ENCODE peak calls at places on chromosome 1, in seven cellular contexts. One of them, this sample, is unnamed.
A peak's percentile ranks its signal among the peaks of the same experiment; 100 is the strongest.

GRCh38 chr1:209199822-209200221 is 383.7 kb upstream of the CAMK1G start:
- DNase-seq in heart left ventricle: no peak
- DNase-seq in aorta: no peak
- DNase-seq in A673: peak; percentile 22
- DNase-seq in sigmoid colon: no peak
- DNase-seq in CD4-positive, alpha-beta memory T cell: no peak
- DNase-seq in esophagus muscularis mucosa: no peak
- DNase-seq in this sample: no peak

GRCh38 chr1:229186373-229187056 is 84.4 kb upstream of the RAB4A start:
- DNase-seq in heart left ventricle: no peak
- DNase-seq in aorta: no peak
- DNase-seq in A673: no peak
- DNase-seq in sigmoid colon: no peak
- DNase-seq in CD4-positive, alpha-beta memory T cell: no peak
- DNase-seq in esophagus muscularis mucosa: no peak
- DNase-seq in this sample: no peak

GRCh38 chr1:160161965-160162705 is 10.7 kb downstream of the ATP1A4 start:
- DNase-seq in heart left ventricle: no peak
- DNase-seq in aorta: no peak
- DNase-seq in A673: no peak
- DNase-seq in sigmoid colon: no peak
- DNase-seq in CD4-positive, alpha-beta memory T cell: no peak
- DNase-seq in esophagus muscularis mucosa: no peak
- DNase-seq in this sample: no peak

GRCh38 chr1:205229916-205230700 is 2.4 kb downstream of the TMCC2 start:
- DNase-seq in heart left ventricle: no peak
- DNase-seq in aorta: no peak
- DNase-seq in A673: no peak
- DNase-seq in sigmoid colon: no peak
- DNase-seq in CD4-positive, alpha-beta memory T cell: no peak
- DNase-seq in esophagus muscularis mucosa: no peak
- DNase-seq in this sample: no peak

GRCh38 chr1:4837201-4837600 is 182.8 kb downstream of the AJAP1 start:
- DNase-seq in heart left ventricle: no peak
- DNase-seq in aorta: no peak
- DNase-seq in A673: no peak
- DNase-seq in sigmoid colon: no peak
- DNase-seq in CD4-positive, alpha-beta memory T cell: no peak
- DNase-seq in esophagus muscularis mucosa: no peak
- DNase-seq in this sample: no peak

GRCh38 chr1:201644197-201644596 is 105.3 kb downstream of the NAV1 start:
- DNase-seq in heart left ventricle: no peak
- DNase-seq in aorta: no peak
- DNase-seq in A673: no peak
- DNase-seq in sigmoid colon: no peak
- DNase-seq in CD4-positive, alpha-beta memory T cell: no peak
- DNase-seq in esophagus muscularis mucosa: no peak
- DNase-seq in this sample: no peak

GRCh38 chr1:109631513-109632260 is 12.1 kb downstream of the AMPD2 start:
- DNase-seq in heart left ventricle: no peak
- DNase-seq in aorta: no peak
- DNase-seq in A673: no peak
- DNase-seq in sigmoid colon: no peak
- DNase-seq in CD4-positive, alpha-beta memory T cell: no peak
- DNase-seq in esophagus muscularis mucosa: peak; percentile 89
- DNase-seq in this sample: no peak

GRCh38 chr1:30754684-30755171 is 2.8 kb downstream of the LAPTM5 start:
- DNase-seq in heart left ventricle: no peak
- DNase-seq in aorta: no peak
- DNase-seq in A673: no peak
- DNase-seq in sigmoid colon: no peak
- DNase-seq in CD4-positive, alpha-beta memory T cell: no peak
- DNase-seq in esophagus muscularis mucosa: no peak
- DNase-seq in this sample: no peak

GRCh38 chr1:54272134-54272533 is 72.2 kb downstream of the MRPL37 start:
- DNase-seq in heart left ventricle: no peak
- DNase-seq in aorta: no peak
- DNase-seq in A673: no peak
- DNase-seq in sigmoid colon: no peak
- DNase-seq in CD4-positive, alpha-beta memory T cell: no peak
- DNase-seq in esophagus muscularis mucosa: no peak
- DNase-seq in this sample: no peak

GRCh38 chr1:32896451-32896850 is 4.7 kb downstream of the TMEM54 start:
- DNase-seq in heart left ventricle: no peak
- DNase-seq in aorta: peak; percentile 25
- DNase-seq in A673: no peak
- DNase-seq in sigmoid colon: peak; percentile 64
- DNase-seq in CD4-positive, alpha-beta memory T cell: no peak
- DNase-seq in esophagus muscularis mucosa: no peak
- DNase-seq in this sample: no peak

GRCh38 chr1:234839663-234840062 is 229.7 kb upstream of the IRF2BP2 start:
- DNase-seq in heart left ventricle: no peak
- DNase-seq in aorta: no peak
- DNase-seq in A673: peak; percentile 16
- DNase-seq in sigmoid colon: no peak
- DNase-seq in CD4-positive, alpha-beta memory T cell: no peak
- DNase-seq in esophagus muscularis mucosa: no peak
- DNase-seq in this sample: no peak

GRCh38 chr1:70358921-70359564 is 4.5 kb upstream of the ANKRD13C start:
- DNase-seq in heart left ventricle: no peak
- DNase-seq in aorta: no peak
- DNase-seq in A673: no peak
- DNase-seq in sigmoid colon: no peak
- DNase-seq in CD4-positive, alpha-beta memory T cell: no peak
- DNase-seq in esophagus muscularis mucosa: peak; percentile 10
- DNase-seq in this sample: no peak

GRCh38 chr1:29152046-29152805 is 28.5 kb upstream of the TMEM200B start:
- DNase-seq in heart left ventricle: no peak
- DNase-seq in aorta: no peak
- DNase-seq in A673: no peak
- DNase-seq in sigmoid colon: no peak
- DNase-seq in CD4-positive, alpha-beta memory T cell: no peak
- DNase-seq in esophagus muscularis mucosa: no peak
- DNase-seq in this sample: no peak

GRCh38 chr1:235442788-235443429 is 61.3 kb downstream of the B3GALNT2 start:
- DNase-seq in heart left ventricle: no peak
- DNase-seq in aorta: no peak
- DNase-seq in A673: no peak
- DNase-seq in sigmoid colon: no peak
- DNase-seq in CD4-positive, alpha-beta memory T cell: no peak
- DNase-seq in esophagus muscularis mucosa: no peak
- DNase-seq in this sample: no peak

GRCh38 chr1:248589334-248589733 is 8.2 kb downstream of the OR2T10 start:
- DNase-seq in heart left ventricle: no peak
- DNase-seq in aorta: no peak
- DNase-seq in A673: no peak
- DNase-seq in sigmoid colon: no peak
- DNase-seq in CD4-positive, alpha-beta memory T cell: no peak
- DNase-seq in esophagus muscularis mucosa: no peak
- DNase-seq in this sample: no peak

GRCh38 chr1:72366473-72366872 is 84.1 kb upstream of the NEGR1 start:
- DNase-seq in heart left ventricle: no peak
- DNase-seq in aorta: no peak
- DNase-seq in A673: peak; percentile 77
- DNase-seq in sigmoid colon: no peak
- DNase-seq in CD4-positive, alpha-beta memory T cell: no peak
- DNase-seq in esophagus muscularis mucosa: no peak
- DNase-seq in this sample: peak; percentile 41

GRCh38 chr1:114260805-114261488 is 107.3 kb upstream of the SYT6 start:
- DNase-seq in heart left ventricle: no peak
- DNase-seq in aorta: no peak
- DNase-seq in A673: no peak
- DNase-seq in sigmoid colon: no peak
- DNase-seq in CD4-positive, alpha-beta memory T cell: no peak
- DNase-seq in esophagus muscularis mucosa: peak; percentile 2
- DNase-seq in this sample: no peak

GRCh38 chr1:153677718-153678518 is 570 bp upstream of the NPR1 start:
- DNase-seq in heart left ventricle: peak; percentile 50
- DNase-seq in aorta: peak; percentile 66
- DNase-seq in A673: peak; percentile 64
- DNase-seq in sigmoid colon: no peak
- DNase-seq in CD4-positive, alpha-beta memory T cell: peak; percentile 41
- DNase-seq in esophagus muscularis mucosa: no peak
- DNase-seq in this sample: peak; percentile 70

GRCh38 chr1:153678519-153679336 is at the start of gene NPR1:
- DNase-seq in heart left ventricle: peak; percentile 74
- DNase-seq in aorta: peak; percentile 87
- DNase-seq in A673: peak; percentile 54
- DNase-seq in sigmoid colon: peak; percentile 91
- DNase-seq in CD4-positive, alpha-beta memory T cell: no peak
- DNase-seq in esophagus muscularis mucosa: no peak
- DNase-seq in this sample: peak; percentile 83

GRCh38 chr1:153682730-153683129 is 4.2 kb downstream of the NPR1 start:
- DNase-seq in heart left ventricle: no peak
- DNase-seq in aorta: no peak
- DNase-seq in A673: no peak
- DNase-seq in sigmoid colon: no peak
- DNase-seq in CD4-positive, alpha-beta memory T cell: no peak
- DNase-seq in esophagus muscularis mucosa: no peak
- DNase-seq in this sample: no peak

GRCh38 chr1:153680120-153680403 is 1.6 kb downstream of the NPR1 start:
- DNase-seq in heart left ventricle: no peak
- DNase-seq in aorta: no peak
- DNase-seq in A673: no peak
- DNase-seq in sigmoid colon: no peak
- DNase-seq in CD4-positive, alpha-beta memory T cell: no peak
- DNase-seq in esophagus muscularis mucosa: no peak
- DNase-seq in this sample: no peak

DNA sequence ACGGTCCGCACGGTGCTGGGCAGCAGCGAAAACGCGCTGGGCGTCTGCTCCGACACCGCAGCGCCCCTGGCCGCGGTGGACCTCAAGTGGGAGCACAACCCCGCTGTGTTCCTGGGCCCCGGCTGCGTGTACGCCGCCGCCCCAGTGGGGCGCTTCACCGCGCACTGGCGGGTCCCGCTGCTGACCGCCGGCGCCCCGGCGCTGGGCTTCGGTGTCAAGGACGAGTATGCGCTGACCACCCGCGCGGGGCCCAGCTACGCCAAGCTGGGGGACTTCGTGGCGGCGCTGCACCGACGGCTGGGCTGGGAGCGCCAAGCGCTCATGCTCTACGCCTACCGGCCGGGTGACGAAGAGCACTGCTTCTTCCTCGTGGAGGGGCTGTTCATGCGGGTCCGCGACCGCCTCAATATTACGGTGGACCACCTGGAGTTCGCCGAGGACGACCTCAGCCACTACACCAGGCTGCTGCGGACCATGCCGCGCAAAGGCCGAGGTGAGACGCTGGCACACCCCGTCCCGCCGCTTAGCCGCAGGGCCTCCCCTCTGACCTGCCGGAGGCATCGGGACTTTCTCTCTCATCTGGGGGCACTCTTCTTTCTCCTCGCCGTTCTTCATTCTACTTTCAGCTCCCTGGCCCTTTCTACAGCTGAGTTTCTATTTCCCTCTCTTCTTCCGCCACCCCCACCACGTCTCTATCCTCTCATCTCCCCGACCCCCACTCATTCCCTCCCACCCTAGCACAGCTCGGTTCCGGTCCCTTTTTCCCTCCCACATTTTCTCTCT is 1.0 kb downstream of the NPR1 start:
- DNase-seq in heart left ventricle: no peak
- DNase-seq in aorta: peak; percentile 58
- DNase-seq in A673: no peak
- DNase-seq in sigmoid colon: no peak
- DNase-seq in CD4-positive, alpha-beta memory T cell: no peak
- DNase-seq in esophagus muscularis mucosa: no peak
- DNase-seq in this sample: no peak
- H3K4me3 ChIP-seq in heart left ventricle: peak overlapping the region; percentile 65
- H3K4me3 ChIP-seq in aorta: peak overlapping the region; percentile 30
- H3K4me3 ChIP-seq in A673: peak overlapping the region; percentile 45
- H3K4me3 ChIP-seq in sigmoid colon: peak overlapping the region; percentile 49
- H3K4me3 ChIP-seq in CD4-positive, alpha-beta memory T cell: peak overlapping the region; percentile 48
- H3K4me3 ChIP-seq in esophagus muscularis mucosa: peak overlapping the region; percentile 78
- H3K4me3 ChIP-seq in this sample: peak overlapping the region; percentile 70

GRCh38 chr1:43540653-43541071 is 10.0 kb downstream of the PTPRF start:
- DNase-seq in heart left ventricle: no peak
- DNase-seq in aorta: peak; percentile 81
- DNase-seq in A673: no peak
- DNase-seq in sigmoid colon: no peak
- DNase-seq in CD4-positive, alpha-beta memory T cell: no peak
- DNase-seq in esophagus muscularis mucosa: no peak
- DNase-seq in this sample: no peak
- H3K27ac ChIP-seq in heart left ventricle: peak overlapping the region; percentile 77
- H3K27ac ChIP-seq in aorta: peak overlapping the region; percentile 47
- H3K27ac ChIP-seq in A673: no peak overlapping the region
- H3K27ac ChIP-seq in sigmoid colon: peak overlapping the region; percentile 77
- H3K27ac ChIP-seq in CD4-positive, alpha-beta memory T cell: no peak overlapping the region
- H3K27ac ChIP-seq in esophagus muscularis mucosa: peak overlapping the region; percentile 75
- H3K27ac ChIP-seq in this sample: no peak overlapping the region

DNA sequence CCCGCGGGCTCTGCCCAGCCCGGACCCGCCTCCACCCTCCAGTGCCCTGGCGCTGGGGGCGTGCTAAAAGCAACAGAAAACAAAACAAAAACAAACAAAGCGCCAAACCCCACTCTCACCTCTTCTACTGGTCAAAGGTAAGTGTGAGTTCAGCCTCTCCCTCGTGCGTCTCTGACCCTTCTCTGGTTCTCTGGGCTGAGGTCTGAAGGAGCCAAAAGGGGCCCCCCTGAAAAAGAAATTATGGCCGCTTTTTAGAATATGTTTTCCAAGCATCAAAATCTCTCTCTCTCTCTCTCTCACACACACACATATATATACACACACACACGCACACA is 133.5 kb upstream of the DPYD start:
- DNase-seq in heart left ventricle: no peak
- DNase-seq in aorta: no peak
- DNase-seq in A673: no peak
- DNase-seq in sigmoid colon: no peak
- DNase-seq in CD4-positive, alpha-beta memory T cell: no peak
- DNase-seq in esophagus muscularis mucosa: no peak
- DNase-seq in this sample: no peak
- H3K4me3 ChIP-seq in heart left ventricle: peak overlapping the region; percentile 52
- H3K4me3 ChIP-seq in aorta: no peak overlapping the region
- H3K4me3 ChIP-seq in A673: peak overlapping the region; percentile 65
- H3K4me3 ChIP-seq in sigmoid colon: peak overlapping the region; percentile 51
- H3K4me3 ChIP-seq in CD4-positive, alpha-beta memory T cell: no peak overlapping the region
- H3K4me3 ChIP-seq in esophagus muscularis mucosa: peak overlapping the region; percentile 64
- H3K4me3 ChIP-seq in this sample: peak overlapping the region; percentile 65

GRCh38 chr1:7299329-7299799 is 471.7 kb upstream of the VAMP3 start:
- DNase-seq in heart left ventricle: peak; percentile 68
- DNase-seq in aorta: peak; percentile 71
- DNase-seq in A673: peak; percentile 94
- DNase-seq in sigmoid colon: peak; percentile 84
- DNase-seq in CD4-positive, alpha-beta memory T cell: no peak
- DNase-seq in esophagus muscularis mucosa: peak; percentile 91
- DNase-seq in this sample: peak; percentile 43

GRCh38 chr1:7296968-7297367 is 474.1 kb upstream of the VAMP3 start:
- DNase-seq in heart left ventricle: no peak
- DNase-seq in aorta: no peak
- DNase-seq in A673: no peak
- DNase-seq in sigmoid colon: no peak
- DNase-seq in CD4-positive, alpha-beta memory T cell: no peak
- DNase-seq in esophagus muscularis mucosa: no peak
- DNase-seq in this sample: no peak

GRCh38 chr1:7299994-7300393 is 471.1 kb upstream of the VAMP3 start:
- DNase-seq in heart left ventricle: no peak
- DNase-seq in aorta: no peak
- DNase-seq in A673: no peak
- DNase-seq in sigmoid colon: no peak
- DNase-seq in CD4-positive, alpha-beta memory T cell: no peak
- DNase-seq in esophagus muscularis mucosa: no peak
- DNase-seq in this sample: no peak

GRCh38 chr1:7298145-7298544 is 473.0 kb upstream of the VAMP3 start:
- DNase-seq in heart left ventricle: no peak
- DNase-seq in aorta: no peak
- DNase-seq in A673: peak; percentile 93
- DNase-seq in sigmoid colon: no peak
- DNase-seq in CD4-positive, alpha-beta memory T cell: no peak
- DNase-seq in esophagus muscularis mucosa: peak; percentile 70
- DNase-seq in this sample: no peak

GRCh38 chr1:7298749-7299151 is 472.3 kb upstream of the VAMP3 start:
- DNase-seq in heart left ventricle: no peak
- DNase-seq in aorta: no peak
- DNase-seq in A673: peak; percentile 60
- DNase-seq in sigmoid colon: no peak
- DNase-seq in CD4-positive, alpha-beta memory T cell: no peak
- DNase-seq in esophagus muscularis mucosa: peak; percentile 86
- DNase-seq in this sample: no peak
- H3K27ac ChIP-seq in heart left ventricle: peak overlapping the region; percentile 42
- H3K27ac ChIP-seq in aorta: no peak overlapping the region
- H3K27ac ChIP-seq in A673: peak overlapping the region; percentile 71
- H3K27ac ChIP-seq in sigmoid colon: peak overlapping the region; percentile 62
- H3K27ac ChIP-seq in CD4-positive, alpha-beta memory T cell: no peak overlapping the region
- H3K27ac ChIP-seq in esophagus muscularis mucosa: peak overlapping the region; percentile 70
- H3K27ac ChIP-seq in this sample: no peak overlapping the region